ENCODE peak calls at places on chromosome 9, in eight cellular contexts. R, P, X, G, A, M, D and J are unnamed samples. For H3K4me1, the result is how much of the 10 kb centered on the place peaks cover.

GRCh38 chr9:130680836-130681768 is 12.5 kb upstream of the EXOSC2 start:
- DNase-seq in R (peak), P (peak), X (peak), G (peak), A (peak), M (peak), D (peak), J (no peak)

GRCh38 chr9:19699757-19700156 is 89.1 kb downstream of the SLC24A2 start:
- DNase-seq in R (no peak), P (no peak), X (no peak), G (no peak), A (no peak), M (no peak), D (no peak), J (no peak)

GRCh38 chr9:80188579-80188978 is 616.8 kb downstream of the TLE4 start:
- DNase-seq in R (no peak), P (no peak), X (no peak), G (no peak), A (no peak), M (no peak), D (no peak), J (no peak)

GRCh38 chr9:3916420-3916819 is 383.4 kb downstream of the GLIS3 start:
- DNase-seq in R (no peak), P (peak), X (no peak), G (no peak), A (no peak), M (no peak), D (no peak), J (no peak)

GRCh38 chr9:120358877-120359276 is 221.1 kb downstream of the CDK5RAP2 start:
- DNase-seq in R (no peak), P (no peak), X (no peak), G (no peak), A (no peak), M (no peak), D (no peak), J (no peak)

GRCh38 chr9:30075451-30076199 is 2308.8 kb upstream of the ACO1 start:
- DNase-seq in R (no peak), P (no peak), X (no peak), G (no peak), A (no peak), M (no peak), D (no peak), J (no peak)

GRCh38 chr9:86098793-86099694 is at the start of gene GOLM1:
- DNase-seq in R (peak), P (peak), X (peak), G (peak), A (no peak), M (no peak), D (peak), J (no peak)

GRCh38 chr9:106059886-106060285 is 365.5 kb downstream of the TMEM38B start:
- DNase-seq in R (no peak), P (no peak), X (no peak), G (no peak), A (no peak), M (no peak), D (no peak), J (no peak)

GRCh38 chr9:111052831-111053230 is 14.6 kb upstream of the LPAR1 start:
- DNase-seq in R (no peak), P (no peak), X (no peak), G (no peak), A (no peak), M (no peak), D (no peak), J (no peak)

GRCh38 chr9:13705913-13706312 is 426.4 kb upstream of the MPDZ start:
- DNase-seq in R (no peak), P (no peak), X (no peak), G (peak), A (peak), M (no peak), D (peak), J (peak)

GRCh38 chr9:126165755-126166154 is 160.9 kb upstream of the MVB12B start:
- DNase-seq in R (no peak), P (no peak), X (peak), G (no peak), A (no peak), M (no peak), D (no peak), J (no peak)

GRCh38 chr9:37602817-37603216 is 10.4 kb upstream of the TOMM5 start:
- DNase-seq in R (peak), P (no peak), X (no peak), G (no peak), A (no peak), M (no peak), D (peak), J (no peak)

GRCh38 chr9:73780916-73781315 is 629.3 kb downstream of the ANXA1 start:
- DNase-seq in R (no peak), P (no peak), X (no peak), G (no peak), A (no peak), M (no peak), D (no peak), J (no peak)

GRCh38 chr9:74729129-74729710 is 158.5 kb downstream of the TRPM6 start:
- DNase-seq in R (no peak), P (peak), X (no peak), G (no peak), A (no peak), M (no peak), D (no peak), J (no peak)

GRCh38 chr9:2602704-2603116 is 18.9 kb upstream of the VLDLR start:
- DNase-seq in R (no peak), P (no peak), X (no peak), G (no peak), A (no peak), M (no peak), D (no peak), J (no peak)

GRCh38 chr9:14661421-14662059 is 31.7 kb downstream of the ZDHHC21 start:
- DNase-seq in R (no peak), P (no peak), X (no peak), G (no peak), A (no peak), M (no peak), D (no peak), J (no peak)

GRCh38 chr9:137313326-137313920 is 11.4 kb upstream of the NRARP start:
- DNase-seq in R (peak), P (no peak), X (no peak), G (no peak), A (peak), M (no peak), D (no peak), J (no peak)

GRCh38 chr9:106482733-106483132 is 380.2 kb upstream of the ZNF462 start:
- DNase-seq in R (no peak), P (no peak), X (no peak), G (no peak), A (no peak), M (no peak), D (no peak), J (no peak)

GRCh38 chr9:136093331-136093986 is 1.6 kb downstream of the NACC2 start:
- DNase-seq in R (peak), P (peak), X (no peak), G (no peak), A (no peak), M (no peak), D (peak), J (no peak)

GRCh38 chr9:20980713-20981481 is 50.5 kb downstream of the HACD4 start:
- DNase-seq in R (no peak), P (no peak), X (no peak), G (no peak), A (no peak), M (no peak), D (no peak), J (no peak)

GRCh38 chr9:89815903-89816573 is 211.2 kb downstream of the GADD45G start:
- DNase-seq in R (no peak), P (no peak), X (no peak), G (peak), A (peak), M (no peak), D (no peak), J (no peak)

GRCh38 chr9:131282688-131283422 is 6.5 kb upstream of the FAM78A start:
- DNase-seq in R (no peak), P (peak), X (no peak), G (no peak), A (no peak), M (no peak), D (peak), J (no peak)

GRCh38 chr9:108041551-108041950 is 552.0 kb upstream of the KLF4 start:
- DNase-seq in R (no peak), P (no peak), X (no peak), G (no peak), A (no peak), M (no peak), D (no peak), J (no peak)

GRCh38 chr9:129891519-129891918 is 56.3 kb downstream of the USP20 start:
- DNase-seq in R (no peak), P (no peak), X (no peak), G (no peak), A (no peak), M (no peak), D (no peak), J (no peak)

DNA sequence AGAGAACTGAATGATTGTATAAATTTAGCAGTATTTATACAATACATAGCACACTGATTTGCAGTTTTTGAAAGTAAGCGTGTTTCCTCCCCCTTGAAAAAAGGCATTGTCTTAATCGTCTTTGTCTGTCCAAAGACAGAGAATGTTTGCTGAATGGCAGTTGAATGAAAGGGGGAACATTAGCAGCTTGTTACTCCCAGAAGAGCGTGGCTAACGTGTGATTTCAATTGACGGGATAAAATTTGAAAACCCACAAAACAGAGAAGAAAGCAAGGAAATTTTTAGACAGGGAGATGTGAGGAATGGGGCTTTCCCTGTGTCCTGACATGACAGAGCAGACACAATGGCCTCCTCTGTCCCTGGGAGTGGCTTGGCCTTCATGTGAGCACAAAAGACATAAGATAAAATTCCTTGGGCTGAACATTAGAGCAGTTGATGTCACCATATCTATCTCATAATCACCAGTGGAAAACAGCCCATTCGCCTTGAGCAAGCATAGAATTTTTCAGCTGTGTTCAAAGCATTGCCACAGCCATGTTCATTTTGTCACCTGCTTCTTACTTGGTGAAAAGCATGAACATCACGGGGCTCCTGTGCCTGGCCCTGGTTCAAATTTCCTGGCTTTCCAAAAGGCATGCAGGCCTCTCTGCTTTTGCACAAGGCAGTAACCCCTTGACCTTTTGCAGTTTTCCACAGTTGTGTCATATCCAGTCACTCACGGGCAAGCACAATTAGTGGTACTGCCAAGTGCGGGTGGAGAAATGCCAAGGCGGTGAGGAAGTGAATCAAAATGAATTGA is 126.9 kb downstream of the TLE1 start:
- DNase-seq in R (peak), P (no peak), X (peak), G (peak), A (peak), M (no peak), D (peak), J (no peak)
- H3K4me1 ChIP-seq in R (under half), P (under half), X (under half), G (under half), A (under half), M (under half), D (under half), J (under half)

DNA sequence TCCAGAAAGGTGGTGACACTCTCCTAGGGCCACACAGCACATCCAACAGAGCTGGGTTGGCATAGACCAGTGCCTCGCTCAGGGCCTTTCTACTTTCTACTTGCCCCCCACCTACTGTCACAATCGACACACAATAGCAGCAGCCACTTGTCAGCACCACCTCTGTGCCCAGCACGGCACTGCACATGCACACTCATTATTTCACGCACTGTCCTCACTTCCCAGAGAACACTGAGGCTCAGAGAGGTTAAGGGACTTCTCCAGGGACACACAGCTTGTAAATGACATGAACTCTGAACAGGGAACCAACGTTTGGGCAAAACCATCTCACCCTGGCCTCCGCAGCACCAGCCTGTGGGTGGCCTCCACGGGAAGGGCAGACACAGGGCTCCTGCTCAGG is 70.9 kb upstream of the STXBP1 start:
- DNase-seq in R (no peak), P (no peak), X (no peak), G (no peak), A (no peak), M (no peak), D (no peak), J (no peak)
- H3K4me1 ChIP-seq in R (half or more), P (under half), X (under half), G (half or more), A (half or more), M (under half), D (under half), J (half or more)

GRCh38 chr9:35665471-35665818 is 450 bp upstream of the ARHGEF39 start:
- DNase-seq in R (no peak), P (no peak), X (no peak), G (no peak), A (no peak), M (no peak), D (no peak), J (no peak)
- H3K4me1 ChIP-seq in R (under half), P (under half), X (under half), G (under half), A (under half), M (under half), D (under half), J (under half)

GRCh38 chr9:134332841-134333233 is 6.6 kb downstream of the RXRA start:
- DNase-seq in R (peak), P (no peak), X (no peak), G (no peak), A (no peak), M (no peak), D (peak), J (no peak)
- H3K4me1 ChIP-seq in R (half or more), P (under half), X (under half), G (half or more), A (half or more), M (under half), D (half or more), J (half or more)